ENCODE peak calls at places on chromosomes 4 and X, in four cellular contexts. N is AG09309; C is Right ventricle myocardium superior; T is activated naive CD8-positive, alpha-beta T cell treated with anti-CD3 and anti-CD28 coated beads, Interleukin-2, amount 50 U/mL, for 16 hours. U is an unnamed sample.

GRCh38 chr4:102139932-102140331 is 205.3 kb downstream of the SLC39A8 start:
- DNase-seq in N (no peak), C (no peak), T (no peak), U (no peak)

GRCh38 chr4:98663226-98664006 is 5.0 kb upstream of the TSPAN5 start:
- DNase-seq in T (peak; percentile 48), C (peak; percentile 44), N (no peak), U (no peak)

GRCh38 chrX:153723351-153724251 is 586 bp downstream of the BCAP31 start:
- DNase-seq in C (no peak), T (no peak), N (no peak), U (no peak)

GRCh38 chrX:6849711-6850415 is 297.6 kb upstream of the STS start:
- DNase-seq in T (no peak), C (no peak), N (no peak), U (no peak)

GRCh38 chr4:36081185-36081584 is 163.1 kb downstream of the ARAP2 start:
- DNase-seq in N (no peak), C (no peak), T (no peak), U (no peak)

GRCh38 chr4:86233681-86234080 is 126.2 kb downstream of the MAPK10 start:
- DNase-seq in C (no peak), T (no peak), N (no peak), U (no peak)

GRCh38 chr4:145437466-145437865 is 44.2 kb upstream of the SMAD1 start:
- DNase-seq in C (no peak), N (no peak), T (no peak), U (no peak)

GRCh38 chr4:185219551-185220344 is 10.3 kb downstream of the SNX25 start:
- DNase-seq in N (peak; percentile 74), T (no peak), C (no peak), U (no peak)

GRCh38 chr4:158008551-158009218 is 164.1 kb downstream of the GASK1B start:
- DNase-seq in T (no peak), N (no peak), C (no peak), U (peak; percentile 80)

GRCh38 chr4:40933272-40934053 is 183.7 kb downstream of the NSUN7 start:
- DNase-seq in T (no peak), N (no peak), C (no peak), U (no peak)

GRCh38 chr4:1172971-1173757 is 781 bp upstream of the SPON2 start:
- DNase-seq in T (no peak), C (peak; percentile 62), N (peak; percentile 35), U (no peak)

GRCh38 chrX:105191878-105192277 is 28.6 kb downstream of the TEX13A start:
- DNase-seq in T (no peak), C (no peak), N (no peak), U (no peak)

GRCh38 chrX:37796805-37797204 is 16.9 kb downstream of the CYBB start:
- DNase-seq in N (no peak), T (no peak), C (peak; percentile 39), U (no peak)

GRCh38 chr4:98938386-98938785 is 9.5 kb upstream of the EIF4E start:
- DNase-seq in C (no peak), N (no peak), T (no peak), U (peak; percentile 42)

GRCh38 chr4:15714616-15715015 is 11.8 kb downstream of the BST1 start:
- DNase-seq in N (no peak), C (no peak), T (no peak), U (no peak)

GRCh38 chrX:30654989-30655607 is 1.9 kb downstream of the GK start:
- DNase-seq in C (no peak), T (no peak), N (no peak), U (no peak)

GRCh38 chr4:171130126-171130801 is 682.9 kb upstream of the GALNTL6 start:
- DNase-seq in N (no peak), C (no peak), T (no peak), U (no peak)

GRCh38 chrX:134600714-134601113 is 57.6 kb downstream of the PLAC1 start:
- DNase-seq in N (no peak), C (no peak), T (no peak), U (peak; percentile 72)

GRCh38 chrX:115595049-115595448 is 34.1 kb downstream of the PLS3 start:
- DNase-seq in N (no peak), T (no peak), C (no peak), U (no peak)

GRCh38 chr4:66575024-66575696 is 904.9 kb upstream of the EPHA5 start:
- DNase-seq in N (no peak), C (no peak), T (no peak), U (peak; percentile 67)

GRCh38 chr4:38673109-38673978 is 9.3 kb downstream of the KLF3 start:
- DNase-seq in N (no peak), T (no peak), C (peak; percentile 74), U (no peak)

GRCh38 chr4:112813790-112814189 is 176.8 kb downstream of the LARP7 start:
- DNase-seq in N (peak; percentile 23), T (no peak), C (no peak), U (peak; percentile 77)